ENCODE peak calls at places on chromosomes 1 and 21, in six cellular contexts. Q is transverse colon, W is GM06990, K is lung, A is neural crest cell, T is cardiac fibroblast. L is an unnamed sample.
A peak's percentile ranks its signal among the peaks of the same experiment; 100 is the strongest.

GRCh38 chr1:64476251-64476952 is 6.5 kb downstream of the CACHD1 start:
- DNase-seq in A (no peak), K (no peak), Q (no peak), T (peak; percentile 90), W (no peak), L (peak; percentile 44)

GRCh38 chr1:16367258-16367967 is 371 bp downstream of the SZRD1 start:
- DNase-seq in K (peak; percentile 84), Q (peak; percentile 86), T (peak; percentile 95), A (peak; percentile 60), W (peak; percentile 92), L (peak; percentile 79)

GRCh38 chr1:28236656-28237331 is 870 bp downstream of the ATP5IF1 start:
- DNase-seq in K (no peak), W (no peak), T (no peak), Q (no peak), A (no peak), L (no peak)

GRCh38 chr1:8667869-8668595 is 149.4 kb downstream of the RERE start:
- DNase-seq in Q (peak; percentile 27), A (no peak), W (no peak), T (peak; percentile 67), K (peak; percentile 47), L (no peak)

GRCh38 chr1:168556647-168557046 is 12.8 kb upstream of the XCL2 start:
- DNase-seq in A (no peak), W (no peak), K (no peak), T (no peak), Q (no peak), L (peak; percentile 16)

GRCh38 chr1:245260116-245260882 is 105.5 kb downstream of the KIF26B start:
- DNase-seq in Q (no peak), K (no peak), A (no peak), W (no peak), T (no peak), L (no peak)

GRCh38 chr1:219367496-219367895 is 193.8 kb downstream of the LYPLAL1 start:
- DNase-seq in Q (no peak), K (no peak), T (no peak), W (no peak), A (no peak), L (no peak)

GRCh38 chr1:237503292-237503691 is 387.4 kb downstream of the ZP4 start:
- DNase-seq in K (no peak), T (no peak), Q (no peak), W (no peak), A (no peak), L (no peak)

GRCh38 chr1:183346276-183346732 is 71.9 kb downstream of the NMNAT2 start:
- DNase-seq in K (no peak), W (no peak), T (no peak), A (no peak), Q (no peak), L (no peak)

GRCh38 chr21:35348686-35349085 is 299.6 kb upstream of the RUNX1 start:
- DNase-seq in A (no peak), Q (no peak), W (no peak), T (no peak), K (no peak), L (no peak)

GRCh38 chr1:55483523-55483922 is 268.4 kb upstream of the USP24 start:
- DNase-seq in W (no peak), K (no peak), Q (no peak), A (no peak), T (no peak), L (no peak)

GRCh38 chr1:245420926-245421325 is 266.1 kb downstream of the KIF26B start:
- DNase-seq in W (no peak), A (no peak), K (no peak), Q (no peak), T (no peak), L (no peak)

GRCh38 chr1:206723500-206724472 is 39.1 kb downstream of the MAPKAPK2 start:
- DNase-seq in T (peak; percentile 94), A (no peak), W (no peak), Q (no peak), K (peak; percentile 79), L (peak; percentile 67)

GRCh38 chr1:93350322-93350721 is 4.6 kb downstream of the DR1 start:
- DNase-seq in W (no peak), K (no peak), T (no peak), Q (no peak), A (no peak), L (no peak)

GRCh38 chr1:56216173-56216572 is 363.2 kb downstream of the PLPP3 start:
- DNase-seq in A (no peak), K (no peak), W (no peak), T (peak; percentile 57), Q (no peak), L (no peak)

GRCh38 chr21:35697321-35697808 is 363.0 kb downstream of the SETD4 start:
- DNase-seq in Q (peak; percentile 46), A (no peak), K (peak; percentile 62), T (peak; percentile 68), W (no peak), L (no peak)

DNA sequence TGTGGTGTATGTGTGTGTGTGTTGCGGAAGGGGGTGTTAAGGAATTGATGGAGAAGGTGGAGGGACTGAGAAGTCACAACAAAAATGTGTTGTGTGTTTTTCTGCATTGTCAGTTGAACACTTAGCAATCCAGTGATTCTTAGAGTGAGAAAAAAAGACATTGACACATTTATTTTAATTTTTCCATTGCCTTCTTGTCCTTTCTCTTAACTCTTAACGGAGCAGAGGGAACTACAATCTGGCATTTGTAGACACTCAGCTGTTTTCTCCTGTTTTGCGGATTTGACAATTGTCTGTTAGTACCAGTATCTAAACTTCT is 725 bp downstream of the C1orf53 start:
- DNase-seq in Q (no peak), K (no peak), T (no peak), A (no peak), W (no peak), L (no peak)
- TF ChIP-seq CTCF in Q (no peak), K (no peak), T (no peak), A (no peak), W (no peak), L (no peak)

GRCh38 chr1:167542109-167543032 is 11.2 kb downstream of the CREG1 start:
- DNase-seq in T (no peak), K (no peak), A (no peak), Q (no peak), W (no peak), L (no peak)

GRCh38 chr1:167541610-167542009 is 12.0 kb downstream of the CREG1 start:
- DNase-seq in T (peak; percentile 32), Q (no peak), W (no peak), A (no peak), K (no peak), L (no peak)

GRCh38 chr1:167533851-167534300 is 15.5 kb upstream of the CD247 start:
- DNase-seq in K (peak; percentile 60), T (peak; percentile 71), W (no peak), Q (peak; percentile 74), A (peak; percentile 84), L (no peak)

GRCh38 chr1:167541013-167541412 is 12.5 kb downstream of the CREG1 start:
- DNase-seq in K (no peak), Q (no peak), W (no peak), A (no peak), T (no peak), L (no peak)

DNA sequence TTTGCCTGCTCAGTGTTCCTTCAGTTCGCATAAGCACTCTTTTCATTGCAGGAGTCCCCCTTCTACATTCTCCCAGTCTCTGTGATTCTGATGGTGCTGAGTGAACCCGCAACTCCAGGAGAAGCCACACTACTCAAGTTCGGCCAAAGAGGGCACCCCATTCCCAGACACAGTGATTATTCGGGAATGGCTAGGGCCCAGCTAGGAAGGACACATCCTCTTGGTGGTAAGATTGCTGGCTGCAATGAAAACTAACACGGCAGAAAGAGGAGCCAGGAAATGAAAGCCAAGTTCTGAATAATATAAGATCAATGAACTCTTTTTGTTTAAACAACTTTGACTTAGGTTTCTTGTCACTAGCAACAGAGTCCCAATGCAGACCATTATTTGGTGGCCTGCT is 14.9 kb downstream of the CREG1 start:
- DNase-seq in Q (no peak), A (no peak), K (no peak), W (no peak), T (no peak), L (no peak)
- TF ChIP-seq CTCF in Q (no peak), A (no peak), K (no peak), W (no peak), T (no peak), L (no peak)

GRCh38 chr1:221783936-221784335 is 42.0 kb upstream of the DUSP10 start:
- DNase-seq in T (no peak), W (no peak), K (no peak), A (no peak), Q (no peak), L (no peak)

GRCh38 chr1:221783437-221783836 is 41.5 kb upstream of the DUSP10 start:
- DNase-seq in A (no peak), Q (no peak), T (no peak), W (no peak), K (no peak), L (no peak)

GRCh38 chr1:221782461-221782860 is 40.6 kb upstream of the DUSP10 start:
- DNase-seq in T (no peak), K (no peak), Q (no peak), A (no peak), W (no peak), L (no peak)

GRCh38 chr1:221781102-221781744 is 39.3 kb upstream of the DUSP10 start:
- DNase-seq in T (no peak), K (no peak), Q (no peak), A (no peak), W (no peak), L (no peak)

DNA sequence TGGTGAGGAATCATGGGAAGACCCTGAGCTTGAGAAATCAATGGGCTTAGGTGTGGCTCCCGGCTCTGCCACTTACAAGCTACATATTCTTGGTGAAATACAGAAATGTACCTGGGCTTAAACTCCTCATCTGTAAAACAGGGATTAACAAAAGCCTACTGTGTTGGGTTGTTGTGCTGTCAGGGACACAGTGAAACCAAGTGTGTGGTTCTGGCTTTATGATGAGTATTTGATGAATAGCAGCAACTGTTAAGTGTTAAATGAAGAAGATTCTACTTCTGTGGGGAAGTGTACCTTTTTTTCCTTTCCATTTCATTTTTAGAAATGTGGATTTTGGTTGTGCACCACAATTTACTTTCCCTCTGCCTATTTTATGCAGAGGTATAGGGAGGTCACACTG is 41.1 kb upstream of the DUSP10 start:
- DNase-seq in K (no peak), Q (no peak), W (no peak), T (no peak), A (no peak), L (no peak)
- TF ChIP-seq CTCF in K (no peak), Q (no peak), W (no peak), T (no peak), A (no peak), L (no peak)

GRCh38 chr1:161379071-161379470 is 11.4 kb upstream of the CFAP126 start:
- DNase-seq in T (peak; percentile 34), W (no peak), K (peak; percentile 63), A (no peak), Q (no peak), L (no peak)

GRCh38 chr1:161378014-161378413 is 10.3 kb upstream of the CFAP126 start:
- DNase-seq in W (no peak), Q (no peak), A (no peak), K (no peak), T (no peak), L (no peak)

GRCh38 chr1:161373442-161373841 is 5.8 kb upstream of the CFAP126 start:
- DNase-seq in Q (no peak), K (no peak), W (no peak), A (no peak), T (no peak), L (no peak)

DNA sequence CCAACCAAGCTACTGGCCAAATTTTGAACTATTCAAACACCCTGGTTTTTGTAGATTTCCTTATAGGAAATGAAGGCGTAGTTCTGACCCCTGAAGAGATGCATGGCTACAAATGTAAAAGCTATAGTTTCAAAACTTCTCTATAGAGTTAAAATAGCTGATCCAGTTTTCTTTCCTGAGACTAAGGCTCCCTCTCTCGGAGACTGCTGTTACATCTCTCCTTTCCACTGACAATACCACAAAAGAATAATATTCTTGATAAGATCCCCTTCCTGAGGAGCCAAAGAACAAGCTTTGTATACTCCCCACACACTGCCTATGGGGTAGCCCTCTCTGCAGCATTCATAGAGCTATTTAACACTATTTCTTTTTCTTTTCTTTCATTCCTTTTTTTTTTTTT is 6.7 kb upstream of the CFAP126 start:
- DNase-seq in Q (no peak), A (no peak), K (no peak), T (peak; percentile 47), W (no peak), L (no peak)
- TF ChIP-seq CTCF in Q (no peak), A (peak; percentile 44), K (no peak), T (peak; percentile 22), W (peak; percentile 8), L (no peak)

L was measured in AG09319.